ENCODE peak calls at places on chromosomes 11 and 22, in five cellular contexts. H, R, X, D and B are unnamed samples.

GRCh38 chr11:14448229-14448628 is 51.4 kb downstream of the COPB1 start:
- DNase-seq in H (no peak), R (no peak), X (no peak), D (no peak), B (no peak)

GRCh38 chr11:36475192-36475591 is 34.9 kb downstream of the TRAF6 start:
- DNase-seq in H (no peak), R (no peak), X (no peak), D (peak), B (no peak)

GRCh38 chr11:60831501-60832079 is 10.3 kb upstream of the CCDC86 start:
- DNase-seq in H (peak), R (no peak), X (no peak), D (no peak), B (no peak)

GRCh38 chr11:17021550-17021949 is 7.3 kb upstream of the PLEKHA7 start:
- DNase-seq in H (peak), R (no peak), X (no peak), D (no peak), B (no peak)

GRCh38 chr22:50342651-50343540 is at the start of gene PPP6R2:
- DNase-seq in H (no peak), R (peak), X (peak), D (peak), B (no peak)

GRCh38 chr22:37232140-37232998 is 11.7 kb downstream of the RAC2 start:
- DNase-seq in H (no peak), R (no peak), X (no peak), D (no peak), B (no peak)

GRCh38 chr22:37486224-37486845 is at the start of gene MFNG:
- DNase-seq in H (no peak), R (peak), X (peak), D (peak), B (no peak)

GRCh38 chr11:13535819-13536218 is 40.0 kb upstream of the PTH start:
- DNase-seq in H (no peak), R (no peak), X (no peak), D (peak), B (no peak)

GRCh38 chr11:44949160-44950035 is 1.3 kb downstream of the TP53I11 start:
- DNase-seq in H (no peak), R (no peak), X (no peak), D (peak), B (no peak)

GRCh38 chr22:26367402-26368245 is 61.4 kb upstream of the ASPHD2 start:
- DNase-seq in H (no peak), R (peak), X (peak), D (peak), B (no peak)

GRCh38 chr22:21807545-21807944 is 59.9 kb downstream of the MAPK1 start:
- DNase-seq in H (no peak), R (no peak), X (no peak), D (peak), B (no peak)

GRCh38 chr22:28997342-28997741 is 64.3 kb downstream of the C22orf31 start:
- DNase-seq in H (no peak), R (no peak), X (no peak), D (no peak), B (no peak)

GRCh38 chr11:124893781-124894401 is 3.8 kb downstream of the ROBO4 start:
- DNase-seq in H (no peak), R (no peak), X (no peak), D (no peak), B (no peak)

DNA sequence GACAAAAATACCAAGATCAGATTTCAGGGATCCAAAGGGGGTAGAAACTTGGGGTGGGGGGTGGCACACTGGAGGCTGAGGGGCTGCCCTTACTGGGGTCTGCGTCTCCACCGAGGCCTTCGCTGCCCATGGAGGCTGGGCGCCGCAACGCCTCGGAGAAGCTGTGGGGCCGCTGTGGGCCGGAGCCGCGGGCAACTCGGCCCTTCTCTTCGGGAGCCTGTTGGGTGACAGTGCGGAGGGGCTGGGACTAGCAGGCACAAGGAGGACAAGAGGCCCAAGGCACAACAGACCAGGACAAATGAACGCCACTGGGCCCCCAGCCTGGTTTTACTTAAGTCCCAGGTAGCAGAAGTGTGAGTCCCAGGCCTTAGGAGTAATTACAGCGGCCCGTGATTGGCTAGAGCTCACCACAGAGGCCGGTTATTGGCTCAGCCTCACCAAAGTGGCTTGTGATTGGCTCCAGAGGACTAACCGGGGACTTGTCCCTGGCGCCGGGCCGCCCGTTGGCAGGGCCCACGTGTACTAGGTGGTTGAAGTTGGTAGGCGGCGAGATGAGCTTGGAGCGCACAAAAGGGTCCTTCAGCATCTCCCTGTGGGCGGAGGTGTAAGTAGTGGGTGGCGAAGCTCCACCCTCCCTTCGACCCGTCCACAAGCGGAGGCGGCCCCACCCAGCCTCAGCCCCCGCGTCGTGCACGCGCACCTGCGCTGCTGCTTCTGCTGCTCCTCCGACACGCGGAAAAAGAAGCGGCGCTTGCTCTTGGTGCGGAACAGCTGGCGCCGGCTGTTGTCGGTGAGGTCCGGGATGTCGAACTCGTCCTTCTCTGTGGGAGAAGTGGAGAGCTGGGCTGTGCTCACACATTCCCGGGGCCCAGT is 16.5 kb upstream of the MEN1 start:
- DNase-seq in H (no peak), R (no peak), X (no peak), D (no peak), B (no peak)
- H3K4me3 ChIP-seq in H (no peak), R (no peak), X (no peak), D (no peak), B (no peak)

DNA sequence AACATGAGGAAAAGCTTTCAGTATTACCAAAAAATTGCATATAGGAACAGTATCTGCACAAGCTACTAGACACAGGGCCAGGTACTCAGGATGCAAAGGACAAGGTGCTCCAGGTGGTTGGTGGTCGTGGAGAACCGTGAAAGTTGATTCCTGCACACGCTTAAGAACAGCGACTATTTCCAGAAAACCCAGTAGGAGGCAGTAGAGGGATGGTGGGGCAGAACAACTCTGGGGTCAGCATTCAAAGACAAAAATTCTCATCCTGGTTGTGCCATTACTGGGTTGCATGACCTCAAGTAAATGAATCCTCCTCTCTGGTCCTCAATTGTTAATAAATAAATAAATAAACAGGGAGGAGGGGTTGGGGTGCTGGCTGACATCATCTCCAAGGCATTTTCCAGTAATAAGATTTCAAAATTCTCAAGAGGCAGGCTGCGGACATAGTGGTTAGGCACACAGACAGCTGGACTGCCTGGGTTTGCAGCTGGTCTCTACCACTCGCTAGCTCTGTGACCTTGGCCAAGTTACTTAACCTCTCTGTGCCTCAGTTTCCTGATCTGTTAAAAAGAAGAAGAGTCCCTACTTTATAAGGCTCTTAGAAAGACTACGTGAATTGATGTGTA is 89.6 kb downstream of the ISX start:
- DNase-seq in H (no peak), R (no peak), X (no peak), D (no peak), B (no peak)
- TF ChIP-seq CTCF in H (no peak), R (peak), X (no peak), D (no peak), B (no peak)

GRCh38 chr11:117204283-117205080 is 5.3 kb downstream of the TAGLN start:
- DNase-seq in H (no peak), R (no peak), X (no peak), D (no peak), B (no peak)
- H3K4me3 ChIP-seq in H (no peak), R (no peak), X (no peak), D (no peak), B (no peak)

GRCh38 chr22:31155425-31155824 is 4.6 kb upstream of the RNF185 start:
- DNase-seq in H (peak), R (no peak), X (no peak), D (peak), B (no peak)

GRCh38 chr22:31154975-31155374 is 5.0 kb upstream of the RNF185 start:
- DNase-seq in H (no peak), R (no peak), X (no peak), D (no peak), B (no peak)

GRCh38 chr22:31162015-31162765 is 2.2 kb downstream of the RNF185 start:
- DNase-seq in H (no peak), R (no peak), X (no peak), D (no peak), B (no peak)

GRCh38 chr22:31161386-31161785 is 1.4 kb downstream of the RNF185 start:
- DNase-seq in H (no peak), R (no peak), X (no peak), D (no peak), B (no peak)

DNA sequence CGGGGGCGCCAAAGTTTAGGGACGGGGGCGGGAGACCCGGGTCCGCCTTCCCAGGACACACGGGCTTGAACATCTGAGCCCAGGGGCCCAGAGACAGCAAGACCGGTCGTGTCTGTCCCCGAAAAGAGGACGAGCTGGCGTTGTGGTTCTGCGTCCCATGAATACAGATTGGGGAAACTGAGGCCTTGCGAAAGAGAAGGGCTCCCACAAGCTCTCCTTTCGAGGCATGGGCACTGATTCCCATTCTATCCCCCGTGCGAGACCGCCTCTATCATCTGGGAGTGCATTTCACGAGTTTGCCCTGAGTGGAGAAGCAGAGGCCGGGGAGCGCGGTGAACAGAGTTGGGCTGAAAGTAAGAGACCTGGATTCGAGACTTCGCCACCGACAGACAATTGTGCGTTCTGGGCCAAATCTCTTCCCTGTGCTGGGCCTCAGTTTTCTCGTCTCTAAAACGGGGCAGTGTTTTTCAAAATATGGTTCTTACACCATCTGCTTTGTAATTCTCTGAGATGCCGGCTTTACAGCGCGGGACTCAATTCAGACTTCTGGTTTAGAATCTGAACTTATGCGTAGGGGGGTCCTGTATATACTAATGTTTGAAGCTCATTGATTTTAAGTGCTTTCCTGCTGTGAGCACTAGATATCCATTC is 471 bp downstream of the RNF185 start:
- DNase-seq in H (no peak), R (no peak), X (no peak), D (peak), B (no peak)
- TF ChIP-seq CTCF in H (no peak), R (no peak), X (no peak), D (no peak), B (no peak)

GRCh38 chr11:122181893-122182292 is 65.9 kb upstream of the BLID start:
- DNase-seq in H (no peak), R (no peak), X (no peak), D (no peak), B (no peak)

GRCh38 chr11:122181372-122181771 is 65.4 kb upstream of the BLID start:
- DNase-seq in H (no peak), R (no peak), X (no peak), D (no peak), B (no peak)

GRCh38 chr11:122179966-122180365 is 64.0 kb upstream of the BLID start:
- DNase-seq in H (no peak), R (no peak), X (no peak), D (no peak), B (no peak)

GRCh38 chr11:122178795-122179194 is 62.8 kb upstream of the BLID start:
- DNase-seq in H (no peak), R (no peak), X (no peak), D (no peak), B (no peak)

DNA sequence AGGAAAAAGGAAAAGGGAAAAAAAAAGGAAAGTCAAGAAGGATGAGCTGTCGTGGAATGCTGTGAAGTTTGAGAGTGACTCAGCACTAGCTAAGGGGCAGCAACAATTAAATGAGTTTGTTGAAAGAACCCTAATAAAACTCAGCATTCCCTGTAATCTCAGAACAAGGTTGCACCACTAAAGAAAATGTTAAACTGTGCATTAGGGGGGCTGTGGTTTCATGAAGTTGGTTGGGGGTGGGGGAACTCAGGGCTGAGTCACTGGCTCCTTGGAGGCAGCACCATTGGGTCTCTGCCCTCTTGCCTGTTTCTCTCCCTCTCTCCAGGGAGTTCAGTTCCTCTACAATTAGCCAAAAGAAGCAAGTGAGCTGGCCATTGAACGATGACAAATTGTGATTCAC is 64.4 kb upstream of the BLID start:
- DNase-seq in H (peak), R (no peak), X (no peak), D (peak), B (peak)
- H3K4me3 ChIP-seq in H (peak), R (no peak), X (no peak), D (peak), B (peak)

DNA sequence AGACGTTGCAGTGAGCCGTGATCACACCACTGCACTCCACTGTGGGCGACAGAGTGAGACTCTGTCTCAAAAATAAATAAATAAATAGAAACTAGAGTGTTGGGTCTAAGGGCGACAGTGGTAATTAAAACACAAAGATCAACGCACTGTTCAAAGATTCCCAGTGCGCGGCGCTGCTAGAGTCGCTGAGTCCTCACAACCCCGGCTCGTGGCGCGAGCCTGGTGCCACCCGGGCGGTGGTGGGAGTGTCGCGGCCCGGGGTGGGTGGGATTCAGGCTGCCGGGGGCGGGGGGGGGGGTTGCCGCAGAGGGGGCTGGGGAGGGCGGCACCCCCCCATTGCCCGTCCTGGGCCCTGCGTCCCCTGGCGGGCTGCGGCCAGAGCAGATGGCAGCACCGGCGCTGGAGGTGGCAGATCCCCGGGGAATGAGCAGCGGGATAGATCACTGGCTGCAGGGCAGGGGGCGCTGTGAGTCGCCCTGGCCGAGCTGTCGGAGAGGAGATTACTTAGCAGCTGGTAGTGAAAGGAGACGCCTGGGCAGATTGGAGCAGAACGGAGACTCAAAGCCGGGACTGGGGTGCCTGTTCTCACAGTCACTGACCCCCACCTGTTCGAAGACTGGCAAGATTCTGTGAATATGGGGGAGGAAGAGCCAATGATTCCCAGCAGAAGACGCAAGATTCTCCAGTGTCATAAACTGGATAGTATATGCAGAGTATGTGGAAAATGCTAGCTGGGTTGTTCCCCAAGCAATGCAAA is 30.2 kb upstream of the APOBEC3A start:
- DNase-seq in H (no peak), R (peak), X (peak), D (peak), B (no peak)
- TF ChIP-seq CTCF in H (peak), R (peak), X (peak), D (peak), B (peak)

DNA sequence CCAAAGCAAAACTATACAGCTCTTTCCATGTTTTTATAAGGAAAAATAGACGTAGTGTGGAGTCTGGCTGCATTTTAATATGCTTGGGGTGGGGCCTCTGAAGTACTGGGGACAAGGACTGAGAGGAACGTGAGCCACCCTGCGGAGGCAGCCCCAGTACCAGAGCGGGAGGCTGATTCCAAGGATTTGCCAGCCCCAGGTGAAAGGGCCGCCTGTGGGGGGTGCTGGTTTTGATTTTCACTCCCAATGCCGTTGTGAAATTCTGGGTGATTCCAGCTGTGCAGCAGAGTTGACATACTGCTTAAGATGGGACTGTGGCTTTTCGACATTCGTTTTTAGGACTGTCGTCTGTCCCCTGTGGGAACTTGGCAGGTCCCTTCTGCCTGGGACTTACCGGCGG is 370.8 kb downstream of the TBC1D22A start:
- DNase-seq in H (no peak), R (no peak), X (no peak), D (no peak), B (no peak)
- H3K4me3 ChIP-seq in H (no peak), R (no peak), X (no peak), D (no peak), B (no peak)

DNA sequence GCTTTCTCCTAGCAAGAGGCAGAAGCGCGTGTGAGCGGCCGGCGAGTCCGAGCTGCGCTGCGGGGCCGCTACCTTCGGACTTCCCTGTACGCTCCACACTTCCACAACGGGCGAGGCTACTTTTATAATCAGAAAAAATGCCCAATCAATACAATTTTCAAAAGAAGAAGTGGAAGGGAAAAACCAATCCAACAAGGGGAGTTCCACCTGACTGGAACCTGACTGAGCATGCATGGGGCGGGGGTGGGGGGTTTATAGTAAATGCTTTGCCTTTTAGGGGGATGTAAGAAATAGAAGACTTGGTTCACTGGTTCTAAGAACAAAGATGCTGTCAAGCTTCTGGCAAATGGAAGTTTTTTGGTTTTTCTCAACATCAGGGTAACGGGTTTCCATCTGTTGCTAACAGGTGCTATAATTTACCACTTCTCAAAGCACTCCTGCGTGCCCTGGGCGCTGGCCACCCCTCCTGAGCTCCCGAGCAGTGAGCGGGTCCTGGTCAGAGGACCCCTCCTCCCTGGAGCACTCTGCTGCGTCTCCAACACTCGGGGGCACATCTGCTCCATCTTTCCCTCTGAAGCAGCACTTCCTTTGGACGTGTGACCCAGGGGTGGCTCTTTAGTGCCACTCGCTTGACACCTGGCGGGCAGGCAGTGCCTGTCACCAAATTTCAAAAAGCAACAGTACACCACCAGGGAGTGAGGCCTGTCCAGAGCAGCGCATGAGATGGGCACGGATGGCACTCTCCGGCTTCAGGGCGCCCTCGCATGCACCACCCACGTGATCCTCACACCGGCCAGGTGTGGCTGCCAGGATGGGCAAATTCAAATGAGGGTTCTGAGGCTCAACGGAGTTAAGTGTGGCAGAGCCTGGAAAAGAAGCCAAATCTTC is 21.6 kb upstream of the BID start:
- DNase-seq in H (no peak), R (no peak), X (no peak), D (no peak), B (no peak)
- TF ChIP-seq CTCF in H (no peak), R (no peak), X (no peak), D (no peak), B (no peak)

GRCh38 chr22:43411040-43411919 is 534 bp upstream of the MPPED1 start:
- DNase-seq in H (no peak), R (no peak), X (no peak), D (no peak), B (no peak)
- H3K4me3 ChIP-seq in H (no peak), R (no peak), X (no peak), D (no peak), B (no peak)